ENCODE peak calls at places on chromosomes 2 and 18, in ten cellular contexts. T is uterus; I is DND-41; M is SK-N-MC; W is caudate nucleus; C is AG04450; O is spleen; J is CD4-positive, alpha-beta T cell; Z is H9; E is left ventricle myocardium inferior. R is an unnamed sample.

GRCh38 chr2:18800240-18800971 is 211.0 kb upstream of the NT5C1B start:
- DNase-seq in T (no peak), I (no peak), M (no peak), W (no peak), C (no peak), O (no peak), J (no peak), Z (no peak), E (no peak), R (no peak)

GRCh38 chr2:64950226-64951160 is 38.7 kb upstream of the SLC1A4 start:
- DNase-seq in T (no peak), I (no peak), M (no peak), W (no peak), C (no peak), O (no peak), J (no peak), Z (no peak), E (no peak), R (no peak)

GRCh38 chr2:195820373-195820772 is 163.3 kb downstream of the SLC39A10 start:
- DNase-seq in T (no peak), I (no peak), M (peak; percentile 37), W (no peak), C (no peak), O (no peak), J (no peak), Z (no peak), E (no peak), R (no peak)

GRCh38 chr2:201513271-201513670 is 61.7 kb downstream of the STRADB start:
- DNase-seq in T (no peak), I (no peak), M (no peak), W (no peak), C (no peak), O (no peak), J (no peak), Z (no peak), E (no peak), R (no peak)

GRCh38 chr2:128276878-128277675 is 41.6 kb downstream of the HS6ST1 start:
- DNase-seq in T (no peak), I (no peak), M (no peak), W (no peak), C (no peak), O (peak; percentile 58), J (peak; percentile 22), Z (peak; percentile 20), E (no peak), R (no peak)

GRCh38 chr2:177828546-177828945 is 244.0 kb downstream of the PDE11A start:
- DNase-seq in T (no peak), I (no peak), M (no peak), W (no peak), C (no peak), O (no peak), J (no peak), Z (no peak), E (no peak), R (no peak)

GRCh38 chr2:96531366-96531765 is 5.2 kb upstream of the ARID5A start:
- DNase-seq in T (no peak), I (no peak), M (no peak), W (no peak), C (no peak), O (no peak), J (no peak), Z (no peak), E (no peak), R (no peak)

GRCh38 chr18:75213610-75214009 is 3.0 kb downstream of the TSHZ1 start:
- DNase-seq in T (no peak), I (no peak), M (no peak), W (no peak), C (no peak), O (no peak), J (no peak), Z (no peak), E (no peak), R (no peak)

GRCh38 chr2:57575703-57576268 is 470.8 kb upstream of the VRK2 start:
- DNase-seq in T (no peak), I (no peak), M (no peak), W (no peak), C (no peak), O (no peak), J (no peak), Z (no peak), E (no peak), R (no peak)

GRCh38 chr2:231308631-231309414 is 86.7 kb upstream of the B3GNT7 start:
- DNase-seq in T (no peak), I (no peak), M (no peak), W (no peak), C (no peak), O (no peak), J (no peak), Z (no peak), E (no peak), R (no peak)

GRCh38 chr2:624551-625347 is 52.5 kb downstream of the TMEM18 start:
- DNase-seq in T (no peak), I (no peak), M (no peak), W (no peak), C (no peak), O (no peak), J (no peak), Z (no peak), E (no peak), R (no peak)

GRCh38 chr2:159209341-159210306 is 76.9 kb downstream of the WDSUB1 start:
- DNase-seq in T (no peak), I (peak; percentile 56), M (no peak), W (no peak), C (no peak), O (peak; percentile 92), J (peak; percentile 50), Z (no peak), E (no peak), R (peak; percentile 77)

GRCh38 chr2:159211447-159212396 is 74.8 kb downstream of the WDSUB1 start:
- DNase-seq in T (no peak), I (no peak), M (no peak), W (no peak), C (no peak), O (peak; percentile 35), J (no peak), Z (peak; percentile 72), E (no peak), R (no peak)

GRCh38 chr2:159204381-159204780 is 82.1 kb downstream of the WDSUB1 start:
- DNase-seq in T (no peak), I (no peak), M (no peak), W (no peak), C (no peak), O (peak; percentile 43), J (no peak), Z (no peak), E (no peak), R (no peak)

GRCh38 chr2:159206736-159207380 is 79.6 kb downstream of the WDSUB1 start:
- DNase-seq in T (no peak), I (no peak), M (no peak), W (no peak), C (no peak), O (no peak), J (no peak), Z (no peak), E (no peak), R (no peak)

DNA sequence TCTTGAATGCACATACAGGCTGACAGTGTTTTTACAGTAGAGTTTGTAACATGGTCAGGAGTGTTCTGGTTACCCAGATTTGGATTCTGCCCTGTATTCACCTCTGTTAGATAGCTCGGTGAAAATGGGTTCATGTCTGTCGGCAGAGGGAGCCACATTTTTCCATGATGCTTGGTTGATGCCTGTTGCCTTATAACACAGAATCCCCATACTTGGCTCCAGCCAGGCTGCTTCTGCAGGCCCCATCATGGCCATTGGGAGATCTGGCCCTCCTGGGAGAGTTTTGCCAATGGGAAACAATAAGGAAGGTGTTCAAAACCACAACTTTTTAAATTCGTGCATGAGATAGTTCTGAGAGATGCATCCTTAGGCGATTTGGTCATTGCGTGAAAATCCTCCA is 78.1 kb downstream of the WDSUB1 start:
- DNase-seq in T (no peak), I (no peak), M (no peak), W (no peak), C (no peak), O (no peak), J (no peak), Z (no peak), E (no peak), R (no peak)
- H3K27ac ChIP-seq in T (no peak overlapping the region), I (no peak overlapping the region), M (no peak overlapping the region), W (no peak overlapping the region), C (no peak overlapping the region), O (no peak overlapping the region), J (no peak overlapping the region), Z (no peak overlapping the region), E (no peak overlapping the region), R (no peak overlapping the region)

GRCh38 chr2:46569061-46569560 is 89.7 kb downstream of the TMEM247 start:
- DNase-seq in T (no peak), I (no peak), M (no peak), W (no peak), C (no peak), O (no peak), J (no peak), Z (no peak), E (no peak), R (no peak)
- H3K27ac ChIP-seq in T (peak overlapping the region; percentile 76), I (no peak overlapping the region), M (no peak overlapping the region), W (peak overlapping the region; percentile 27), C (peak overlapping the region; percentile 23), O (peak overlapping the region; percentile 73), J (no peak overlapping the region), Z (no peak overlapping the region), E (peak overlapping the region; percentile 87), R (no peak overlapping the region)

DNA sequence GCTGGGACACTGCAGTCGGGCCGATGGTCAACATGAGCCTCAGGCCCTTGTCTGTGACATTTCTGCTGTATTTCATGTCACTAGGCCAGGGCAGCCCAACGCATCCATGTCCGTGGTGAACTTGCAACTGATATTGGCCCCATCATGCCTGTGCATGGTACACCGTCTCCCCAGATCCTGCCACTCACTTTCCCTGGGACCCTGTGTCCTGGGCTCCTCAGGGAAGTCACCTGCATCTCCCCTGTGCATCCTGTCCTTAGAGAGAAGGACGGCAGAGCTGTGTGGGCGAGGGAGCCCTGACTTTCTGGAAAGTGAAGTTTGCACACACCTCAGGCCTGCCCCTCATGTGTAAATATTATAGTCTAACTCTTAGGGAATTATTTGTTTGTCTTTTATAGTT is 123.3 kb downstream of the ACKR3 start:
- DNase-seq in T (no peak), I (no peak), M (no peak), W (no peak), C (no peak), O (no peak), J (no peak), Z (no peak), E (no peak), R (no peak)
- H3K27ac ChIP-seq in T (no peak overlapping the region), I (no peak overlapping the region), M (no peak overlapping the region), W (no peak overlapping the region), C (no peak overlapping the region), O (no peak overlapping the region), J (no peak overlapping the region), Z (no peak overlapping the region), E (no peak overlapping the region), R (no peak overlapping the region)

GRCh38 chr2:222521099-222521498 is 96.8 kb downstream of the SGPP2 start:
- DNase-seq in T (no peak), I (no peak), M (no peak), W (no peak), C (no peak), O (no peak), J (no peak), Z (no peak), E (no peak), R (no peak)

GRCh38 chr2:222526480-222527277 is 102.3 kb downstream of the SGPP2 start:
- DNase-seq in T (no peak), I (no peak), M (no peak), W (no peak), C (no peak), O (no peak), J (no peak), Z (no peak), E (no peak), R (no peak)

GRCh38 chr2:222523783-222524544 is 99.6 kb downstream of the SGPP2 start:
- DNase-seq in T (no peak), I (no peak), M (no peak), W (no peak), C (no peak), O (no peak), J (no peak), Z (no peak), E (no peak), R (no peak)

GRCh38 chr2:222525776-222526175 is 101.4 kb downstream of the SGPP2 start:
- DNase-seq in T (no peak), I (no peak), M (no peak), W (no peak), C (no peak), O (no peak), J (no peak), Z (no peak), E (no peak), R (no peak)
- H3K27ac ChIP-seq in T (no peak overlapping the region), I (no peak overlapping the region), M (no peak overlapping the region), W (no peak overlapping the region), C (no peak overlapping the region), O (no peak overlapping the region), J (no peak overlapping the region), Z (no peak overlapping the region), E (no peak overlapping the region), R (no peak overlapping the region)

R was measured in CD4-positive, CD25-positive, alpha-beta regulatory T cell.